ENCODE peak calls at places on chromosome 22, in seven cellular contexts. One of them, this sample, is unnamed. For H3K4me1, the result is how much of the 10 kb centered on the place peaks cover.

GRCh38 chr22:46761539-46762237 is 762 bp upstream of the TBC1D22A start:
- DNase-seq in cardiac muscle cell: no peak
- DNase-seq in mesenchymal stem cell: no peak
- DNase-seq in upper lobe of left lung: no peak
- DNase-seq in transverse colon: no peak
- DNase-seq in GM23338: peak
- DNase-seq in GM23248: no peak
- DNase-seq in this sample: peak

GRCh38 chr22:35611891-35612576 is 5.1 kb downstream of the MB start:
- DNase-seq in mesenchymal stem cell: no peak
- DNase-seq in GM23248: no peak
- DNase-seq in cardiac muscle cell: no peak
- DNase-seq in GM23338: no peak
- DNase-seq in upper lobe of left lung: no peak
- DNase-seq in transverse colon: peak
- DNase-seq in this sample: no peak

GRCh38 chr22:44574581-44575343 is 76.7 kb upstream of the RTL6 start:
- DNase-seq in cardiac muscle cell: peak
- DNase-seq in upper lobe of left lung: no peak
- DNase-seq in GM23248: no peak
- DNase-seq in transverse colon: no peak
- DNase-seq in GM23338: no peak
- DNase-seq in mesenchymal stem cell: no peak
- DNase-seq in this sample: no peak

GRCh38 chr22:17368727-17369552 is at the start of gene CECR2:
- DNase-seq in upper lobe of left lung: peak
- DNase-seq in GM23248: no peak
- DNase-seq in cardiac muscle cell: peak
- DNase-seq in transverse colon: peak
- DNase-seq in mesenchymal stem cell: peak
- DNase-seq in GM23338: peak
- DNase-seq in this sample: peak

GRCh38 chr22:48874956-48875355 is 952.7 kb downstream of the BRD1 start:
- DNase-seq in mesenchymal stem cell: no peak
- DNase-seq in cardiac muscle cell: no peak
- DNase-seq in transverse colon: no peak
- DNase-seq in GM23338: no peak
- DNase-seq in upper lobe of left lung: no peak
- DNase-seq in GM23248: no peak
- DNase-seq in this sample: no peak

GRCh38 chr22:49763696-49764095 is 64.0 kb downstream of the BRD1 start:
- DNase-seq in GM23248: no peak
- DNase-seq in GM23338: no peak
- DNase-seq in cardiac muscle cell: no peak
- DNase-seq in transverse colon: peak
- DNase-seq in upper lobe of left lung: peak
- DNase-seq in mesenchymal stem cell: no peak
- DNase-seq in this sample: no peak

GRCh38 chr22:32995335-32995734 is 62.8 kb downstream of the SYN3 start:
- DNase-seq in GM23248: no peak
- DNase-seq in transverse colon: no peak
- DNase-seq in cardiac muscle cell: no peak
- DNase-seq in mesenchymal stem cell: no peak
- DNase-seq in upper lobe of left lung: no peak
- DNase-seq in GM23338: no peak
- DNase-seq in this sample: no peak

GRCh38 chr22:40324468-40325305 is 21.6 kb upstream of the ADSL start:
- DNase-seq in cardiac muscle cell: no peak
- DNase-seq in GM23338: no peak
- DNase-seq in mesenchymal stem cell: no peak
- DNase-seq in GM23248: no peak
- DNase-seq in transverse colon: peak
- DNase-seq in upper lobe of left lung: no peak
- DNase-seq in this sample: no peak

GRCh38 chr22:35330258-35330861 is 30.7 kb downstream of the TOM1 start:
- DNase-seq in transverse colon: peak
- DNase-seq in upper lobe of left lung: peak
- DNase-seq in GM23248: peak
- DNase-seq in GM23338: no peak
- DNase-seq in mesenchymal stem cell: peak
- DNase-seq in cardiac muscle cell: no peak
- DNase-seq in this sample: no peak

GRCh38 chr22:19037282-19038163 is 84.7 kb downstream of the DGCR2 start:
- DNase-seq in cardiac muscle cell: no peak
- DNase-seq in GM23338: no peak
- DNase-seq in GM23248: no peak
- DNase-seq in mesenchymal stem cell: no peak
- DNase-seq in transverse colon: no peak
- DNase-seq in upper lobe of left lung: peak
- DNase-seq in this sample: no peak

GRCh38 chr22:27270818-27271510 is 530.6 kb downstream of the MN1 start:
- DNase-seq in upper lobe of left lung: no peak
- DNase-seq in transverse colon: no peak
- DNase-seq in GM23248: no peak
- DNase-seq in mesenchymal stem cell: no peak
- DNase-seq in cardiac muscle cell: peak
- DNase-seq in GM23338: no peak
- DNase-seq in this sample: no peak

GRCh38 chr22:27032121-27032761 is 374.9 kb downstream of the MIAT start:
- DNase-seq in cardiac muscle cell: peak
- DNase-seq in GM23248: peak
- DNase-seq in upper lobe of left lung: no peak
- DNase-seq in transverse colon: no peak
- DNase-seq in GM23338: peak
- DNase-seq in mesenchymal stem cell: no peak
- DNase-seq in this sample: no peak

GRCh38 chr22:38734203-38735100 is 21.3 kb downstream of the SUN2 start:
- DNase-seq in GM23338: no peak
- DNase-seq in mesenchymal stem cell: no peak
- DNase-seq in GM23248: no peak
- DNase-seq in upper lobe of left lung: no peak
- DNase-seq in cardiac muscle cell: no peak
- DNase-seq in transverse colon: no peak
- DNase-seq in this sample: no peak

GRCh38 chr22:47012589-47013365 is 250.3 kb downstream of the TBC1D22A start:
- DNase-seq in cardiac muscle cell: no peak
- DNase-seq in GM23338: peak
- DNase-seq in GM23248: peak
- DNase-seq in upper lobe of left lung: peak
- DNase-seq in mesenchymal stem cell: peak
- DNase-seq in transverse colon: no peak
- DNase-seq in this sample: no peak

GRCh38 chr22:26852176-26852575 is 194.8 kb downstream of the MIAT start:
- DNase-seq in transverse colon: no peak
- DNase-seq in upper lobe of left lung: no peak
- DNase-seq in cardiac muscle cell: peak
- DNase-seq in GM23248: no peak
- DNase-seq in GM23338: peak
- DNase-seq in mesenchymal stem cell: no peak
- DNase-seq in this sample: no peak

GRCh38 chr22:44335903-44336803 is 23.4 kb upstream of the SHISAL1 start:
- DNase-seq in GM23338: peak
- DNase-seq in upper lobe of left lung: no peak
- DNase-seq in mesenchymal stem cell: no peak
- DNase-seq in transverse colon: no peak
- DNase-seq in GM23248: no peak
- DNase-seq in cardiac muscle cell: no peak
- DNase-seq in this sample: no peak

GRCh38 chr22:45454260-45454659 is 40.8 kb downstream of the RIBC2 start:
- DNase-seq in transverse colon: no peak
- DNase-seq in GM23248: peak
- DNase-seq in GM23338: no peak
- DNase-seq in cardiac muscle cell: no peak
- DNase-seq in mesenchymal stem cell: no peak
- DNase-seq in upper lobe of left lung: no peak
- DNase-seq in this sample: peak

GRCh38 chr22:43293259-43293658 is 49.9 kb downstream of the SCUBE1 start:
- DNase-seq in mesenchymal stem cell: no peak
- DNase-seq in transverse colon: peak
- DNase-seq in GM23338: no peak
- DNase-seq in GM23248: peak
- DNase-seq in cardiac muscle cell: no peak
- DNase-seq in upper lobe of left lung: no peak
- DNase-seq in this sample: no peak
- H3K4me1 ChIP-seq in mesenchymal stem cell: under half
- H3K4me1 ChIP-seq in transverse colon: under half
- H3K4me1 ChIP-seq in GM23338: under half
- H3K4me1 ChIP-seq in GM23248: under half
- H3K4me1 ChIP-seq in cardiac muscle cell: under half
- H3K4me1 ChIP-seq in upper lobe of left lung: half or more
- H3K4me1 ChIP-seq in this sample: under half

GRCh38 chr22:37679670-37680069 is 4.2 kb downstream of the LGALS1 start:
- DNase-seq in GM23248: no peak
- DNase-seq in mesenchymal stem cell: no peak
- DNase-seq in upper lobe of left lung: no peak
- DNase-seq in cardiac muscle cell: no peak
- DNase-seq in transverse colon: no peak
- DNase-seq in GM23338: no peak
- DNase-seq in this sample: no peak

GRCh38 chr22:37676691-37677627 is 1.5 kb downstream of the LGALS1 start:
- DNase-seq in upper lobe of left lung: peak
- DNase-seq in GM23338: peak
- DNase-seq in mesenchymal stem cell: peak
- DNase-seq in transverse colon: peak
- DNase-seq in cardiac muscle cell: peak
- DNase-seq in GM23248: peak
- DNase-seq in this sample: peak

GRCh38 chr22:37675930-37676571 is 615 bp downstream of the LGALS1 start:
- DNase-seq in upper lobe of left lung: peak
- DNase-seq in mesenchymal stem cell: peak
- DNase-seq in GM23248: peak
- DNase-seq in GM23338: peak
- DNase-seq in cardiac muscle cell: no peak
- DNase-seq in transverse colon: peak
- DNase-seq in this sample: peak

GRCh38 chr22:37680191-37680851 is 4.9 kb downstream of the LGALS1 start:
- DNase-seq in mesenchymal stem cell: no peak
- DNase-seq in cardiac muscle cell: no peak
- DNase-seq in transverse colon: no peak
- DNase-seq in upper lobe of left lung: no peak
- DNase-seq in GM23248: peak
- DNase-seq in GM23338: no peak
- DNase-seq in this sample: no peak

DNA sequence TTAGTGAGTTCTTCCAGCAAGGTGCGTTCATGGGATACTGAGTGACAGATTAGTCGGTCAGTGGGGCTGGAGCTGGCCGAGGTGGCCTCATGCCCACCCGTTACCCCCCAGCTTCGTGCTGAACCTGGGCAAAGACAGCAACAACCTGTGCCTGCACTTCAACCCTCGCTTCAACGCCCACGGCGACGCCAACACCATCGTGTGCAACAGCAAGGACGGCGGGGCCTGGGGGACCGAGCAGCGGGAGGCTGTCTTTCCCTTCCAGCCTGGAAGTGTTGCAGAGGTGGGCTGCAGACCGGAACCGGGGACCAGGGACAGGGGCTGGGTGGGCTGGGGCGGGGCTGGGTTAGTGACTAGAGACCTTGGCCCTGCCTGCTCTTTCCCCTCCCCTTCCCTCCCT is 2.9 kb downstream of the LGALS1 start:
- DNase-seq in GM23248: no peak
- DNase-seq in GM23338: no peak
- DNase-seq in mesenchymal stem cell: no peak
- DNase-seq in upper lobe of left lung: no peak
- DNase-seq in cardiac muscle cell: no peak
- DNase-seq in transverse colon: no peak
- DNase-seq in this sample: peak
- H3K4me3 ChIP-seq in GM23248: peak
- H3K4me3 ChIP-seq in GM23338: no peak
- H3K4me3 ChIP-seq in mesenchymal stem cell: peak
- H3K4me3 ChIP-seq in upper lobe of left lung: no peak
- H3K4me3 ChIP-seq in cardiac muscle cell: no peak
- H3K4me3 ChIP-seq in transverse colon: no peak
- H3K4me3 ChIP-seq in this sample: peak

DNA sequence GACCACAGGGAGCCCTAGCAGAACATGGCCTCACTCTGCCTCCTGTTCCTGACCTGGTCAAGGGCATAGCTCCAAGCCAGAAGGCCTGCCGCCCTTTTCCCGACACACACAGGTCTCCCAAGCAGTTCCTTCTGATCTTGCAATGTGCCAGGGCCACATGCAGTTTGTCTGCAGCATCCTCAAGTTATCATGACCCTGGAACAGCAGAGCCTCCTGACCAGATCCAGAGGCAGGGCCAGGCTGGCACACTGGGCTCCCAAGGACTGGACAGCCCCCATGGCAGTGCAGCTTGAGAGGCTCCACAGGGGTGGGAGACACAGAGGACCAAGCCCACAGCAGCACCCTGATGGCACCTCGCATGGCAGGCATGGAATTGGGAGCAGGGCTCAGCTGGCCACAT is 31.2 kb downstream of the GNAZ start:
- DNase-seq in mesenchymal stem cell: no peak
- DNase-seq in cardiac muscle cell: no peak
- DNase-seq in upper lobe of left lung: no peak
- DNase-seq in transverse colon: no peak
- DNase-seq in GM23338: no peak
- DNase-seq in GM23248: no peak
- DNase-seq in this sample: no peak
- H3K4me1 ChIP-seq in mesenchymal stem cell: under half
- H3K4me1 ChIP-seq in cardiac muscle cell: under half
- H3K4me1 ChIP-seq in upper lobe of left lung: under half
- H3K4me1 ChIP-seq in transverse colon: under half
- H3K4me1 ChIP-seq in GM23338: under half
- H3K4me1 ChIP-seq in GM23248: under half
- H3K4me1 ChIP-seq in this sample: under half

GRCh38 chr22:31106001-31106571 is 1.3 kb downstream of the SELENOM start:
- DNase-seq in GM23338: no peak
- DNase-seq in cardiac muscle cell: no peak
- DNase-seq in transverse colon: no peak
- DNase-seq in upper lobe of left lung: no peak
- DNase-seq in mesenchymal stem cell: peak
- DNase-seq in GM23248: peak
- DNase-seq in this sample: no peak
- H3K4me3 ChIP-seq in GM23338: no peak
- H3K4me3 ChIP-seq in cardiac muscle cell: no peak
- H3K4me3 ChIP-seq in transverse colon: peak
- H3K4me3 ChIP-seq in upper lobe of left lung: peak
- H3K4me3 ChIP-seq in mesenchymal stem cell: peak
- H3K4me3 ChIP-seq in GM23248: peak
- H3K4me3 ChIP-seq in this sample: peak

This sample was measured in adipocyte.